ENCODE peak calls at places on chromosome 19, in six cellular contexts. Z is CD4-positive, alpha-beta memory T cell; A is CD4-positive, alpha-beta T cell; B is thoracic aorta; X is heart left ventricle; J is GM23338. W is an unnamed sample.

GRCh38 chr19:982567-983170 is 1.5 kb upstream of the WDR18 start:
- DNase-seq in Z (peak; percentile 78), A (peak; percentile 68), B (no peak), X (peak; percentile 76), J (peak; percentile 83), W (peak; percentile 69)

GRCh38 chr19:934865-935422 is 9.1 kb downstream of the ARID3A start:
- DNase-seq in Z (no peak), A (no peak), B (no peak), X (peak; percentile 92), J (no peak), W (peak; percentile 63)

GRCh38 chr19:8311461-8312260 is 3.5 kb upstream of the CD320 start:
- DNase-seq in Z (no peak), A (no peak), B (no peak), X (peak; percentile 70), J (no peak), W (no peak)

GRCh38 chr19:46784262-46785053 is 3.9 kb downstream of the SLC1A5 start:
- DNase-seq in Z (peak; percentile 22), A (no peak), B (no peak), X (peak; percentile 56), J (peak; percentile 82), W (peak; percentile 5)

GRCh38 chr19:33476151-33476707 is 45.4 kb downstream of the PEPD start:
- DNase-seq in Z (no peak), A (no peak), B (no peak), X (peak; percentile 7), J (no peak), W (no peak)

GRCh38 chr19:36378625-36379509 is at the start of gene ZFP14:
- DNase-seq in Z (peak; percentile 94), A (peak; percentile 89), B (peak; percentile 82), X (peak; percentile 94), J (peak; percentile 97), W (peak; percentile 91)

GRCh38 chr19:6126335-6126974 is 9.0 kb upstream of the ACSBG2 start:
- DNase-seq in Z (no peak), A (no peak), B (no peak), X (no peak), J (peak; percentile 76), W (no peak)

GRCh38 chr19:7729211-7729610 is 2.7 kb downstream of the CLEC4G start:
- DNase-seq in Z (no peak), A (no peak), B (no peak), X (no peak), J (peak; percentile 57), W (no peak)

GRCh38 chr19:12994701-12995595 is at the start of gene NFIX:
- DNase-seq in Z (peak; percentile 41), A (peak; percentile 40), B (no peak), X (peak; percentile 82), J (peak; percentile 60), W (peak; percentile 44)

GRCh38 chr19:55801416-55801815 is 30.4 kb downstream of the NLRP11 start:
- DNase-seq in Z (no peak), A (no peak), B (no peak), X (no peak), J (no peak), W (no peak)

GRCh38 chr19:5691205-5691929 is 1.3 kb downstream of the RPL36 start:
- DNase-seq in Z (peak; percentile 57), A (no peak), B (no peak), X (peak; percentile 81), J (peak; percentile 47), W (no peak)

GRCh38 chr19:42250666-42251531 is 4.0 kb downstream of the ERF start:
- DNase-seq in Z (no peak), A (no peak), B (no peak), X (no peak), J (no peak), W (peak; percentile 48)

GRCh38 chr19:30224689-30225606 is 147.2 kb upstream of the ZNF536 start:
- DNase-seq in Z (no peak), A (no peak), B (no peak), X (no peak), J (peak; percentile 44), W (no peak)

GRCh38 chr19:40284501-40285352 is at the start of gene AKT2:
- DNase-seq in Z (peak; percentile 65), A (peak; percentile 57), B (no peak), X (peak; percentile 75), J (peak; percentile 88), W (peak; percentile 85)

GRCh38 chr19:4553775-4554174 is 5.7 kb downstream of the SEMA6B start:
- DNase-seq in Z (no peak), A (no peak), B (no peak), X (no peak), J (no peak), W (no peak)

GRCh38 chr19:4553092-4553695 is 6.3 kb downstream of the SEMA6B start:
- DNase-seq in Z (no peak), A (no peak), B (no peak), X (no peak), J (no peak), W (no peak)

GRCh38 chr19:4556574-4557185 is 2.8 kb downstream of the SEMA6B start:
- DNase-seq in Z (no peak), A (peak; percentile 8), B (no peak), X (no peak), J (peak; percentile 80), W (no peak)

GRCh38 chr19:4555657-4556561 is 3.6 kb downstream of the SEMA6B start:
- DNase-seq in Z (no peak), A (no peak), B (no peak), X (no peak), J (peak; percentile 83), W (no peak)

DNA sequence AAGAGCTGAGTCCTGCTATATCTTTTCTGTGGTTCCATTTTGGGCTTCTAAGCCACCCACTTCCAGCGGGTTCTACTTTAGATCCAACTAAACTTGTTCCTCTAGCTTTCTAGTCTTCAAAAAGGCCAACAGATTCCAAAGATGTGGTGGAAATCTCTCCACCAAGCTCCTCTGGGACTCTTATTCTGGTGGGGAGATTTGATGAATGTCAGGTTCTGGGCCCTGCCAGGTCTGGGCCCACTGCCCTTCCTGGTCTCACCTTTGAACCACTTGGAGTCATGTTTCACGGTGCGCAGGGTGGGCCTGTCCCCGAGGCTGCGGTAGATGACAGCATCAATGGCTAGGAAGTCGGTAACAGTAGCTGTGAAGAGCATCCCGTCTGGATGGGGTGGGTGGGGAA is 4.8 kb downstream of the SEMA6B start:
- DNase-seq in Z (no peak), A (no peak), B (no peak), X (no peak), J (no peak), W (no peak)
- H3K27ac ChIP-seq in Z (no peak overlapping the region), A (no peak overlapping the region), B (no peak overlapping the region), X (no peak overlapping the region), J (no peak overlapping the region), W (no peak overlapping the region)

DNA sequence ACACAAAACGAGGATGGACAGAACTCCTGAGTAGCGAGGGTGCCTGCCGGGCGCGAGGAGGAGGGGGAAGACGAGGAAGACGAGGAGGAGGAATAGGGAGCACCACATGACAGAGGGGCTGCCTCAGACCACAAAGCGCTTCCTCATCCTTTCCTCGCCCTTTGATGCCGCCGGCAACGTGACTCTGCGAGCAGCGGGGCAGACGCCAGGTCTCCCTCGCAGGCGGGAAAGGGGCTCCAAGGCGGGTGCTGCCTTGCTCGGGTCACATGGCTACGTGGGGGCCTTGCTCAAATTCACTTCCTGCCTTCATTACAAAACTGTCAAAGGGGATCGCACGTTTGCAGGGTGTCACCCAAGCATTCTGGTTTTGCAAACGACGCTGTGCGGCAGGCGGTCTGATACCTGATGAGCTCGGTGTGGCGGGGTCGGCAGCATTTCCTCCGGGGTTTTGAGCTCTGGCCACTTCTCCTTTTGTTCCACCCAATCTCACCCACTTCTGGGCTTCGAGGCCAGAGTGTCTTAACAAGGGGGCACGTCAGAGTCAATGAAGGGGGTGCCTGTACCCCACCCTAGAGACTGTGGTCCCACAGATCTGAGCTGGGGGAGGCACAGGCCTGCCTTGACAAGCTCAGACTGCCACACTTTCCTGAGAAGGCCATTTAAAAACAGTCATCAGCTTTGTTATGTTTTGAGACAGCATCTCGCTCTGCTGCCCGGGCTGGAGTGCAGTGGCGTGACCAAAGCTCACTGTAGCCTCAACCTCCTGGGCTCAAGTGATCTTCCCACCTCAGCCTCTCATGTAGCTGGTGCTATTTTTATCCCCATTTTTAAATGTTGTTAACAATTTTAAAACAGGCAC is 14.9 kb downstream of the MAP2K2 start:
- DNase-seq in Z (peak; percentile 73), A (peak; percentile 39), B (no peak), X (no peak), J (no peak), W (no peak)
- H3K27ac ChIP-seq in Z (peak overlapping the region; percentile 60), A (peak overlapping the region; percentile 53), B (no peak overlapping the region), X (peak overlapping the region; percentile 68), J (no peak overlapping the region), W (no peak overlapping the region)

GRCh38 chr19:18051887-18052286 is 34.8 kb downstream of the IL12RB1 start:
- DNase-seq in Z (no peak), A (no peak), B (no peak), X (peak; percentile 61), J (no peak), W (no peak)
- H3K27ac ChIP-seq in Z (no peak overlapping the region), A (no peak overlapping the region), B (peak overlapping the region; percentile 96), X (peak overlapping the region; percentile 49), J (no peak overlapping the region), W (no peak overlapping the region)

DNA sequence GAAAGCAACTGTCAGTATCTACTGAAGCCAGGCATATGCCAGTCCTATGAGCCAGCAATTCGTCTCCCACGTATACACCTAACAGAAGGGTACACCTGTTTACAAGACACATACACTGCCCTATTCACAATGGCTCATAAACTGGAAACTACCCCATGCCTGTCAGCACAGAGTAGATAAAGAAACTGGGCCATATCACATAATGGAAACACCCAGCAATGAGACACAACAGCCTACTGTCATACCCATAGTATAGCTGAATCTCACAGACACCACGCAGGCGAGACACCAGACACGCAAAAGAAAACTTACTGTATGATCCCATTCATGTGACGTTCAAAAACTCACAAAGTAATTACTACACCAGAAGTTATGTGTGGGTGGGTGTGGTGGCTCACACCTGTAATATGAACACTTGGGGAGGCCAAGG is 15.7 kb downstream of the NOSIP start:
- DNase-seq in Z (no peak), A (no peak), B (no peak), X (no peak), J (no peak), W (no peak)
- H3K27ac ChIP-seq in Z (peak overlapping the region; percentile 58), A (peak overlapping the region; percentile 73), B (no peak overlapping the region), X (peak overlapping the region; percentile 55), J (no peak overlapping the region), W (no peak overlapping the region)

GRCh38 chr19:45503909-45504308 is 3.4 kb upstream of the VASP start:
- DNase-seq in Z (no peak), A (no peak), B (no peak), X (no peak), J (no peak), W (no peak)
- H3K27ac ChIP-seq in Z (no peak overlapping the region), A (no peak overlapping the region), B (no peak overlapping the region), X (no peak overlapping the region), J (no peak overlapping the region), W (no peak overlapping the region)